ENCODE peak calls at places on chromosomes 7 and 10, in nine cellular contexts. W is psoas muscle; A is CD8-positive, alpha-beta memory T cell; E is astrocyte; G is tibial artery; R is PC-3; S is CD4-positive, CD25-positive, alpha-beta regulatory T cell; B is cardiac muscle cell; K is pancreas. F is an unnamed sample. For H3K27me3, the result is how much of the 10 kb centered on the place peaks cover.

GRCh38 chr7:144842377-144842851 is 6.6 kb upstream of the TPK1 start:
- DNase-seq in W (no peak), E (no peak), B (peak), G (no peak), S (no peak), A (no peak), R (no peak), K (peak), F (no peak)

GRCh38 chr7:130322615-130323014 is 22.0 kb upstream of the CPA5 start:
- DNase-seq in B (no peak), W (no peak), A (no peak), S (no peak), G (no peak), K (no peak), R (peak), E (no peak), F (no peak)

GRCh38 chr10:96642973-96643372 is 56.2 kb upstream of the TM9SF3 start:
- DNase-seq in E (no peak), W (peak), K (peak), A (peak), G (peak), S (no peak), B (peak), R (peak), F (peak)

GRCh38 chr7:142431491-142431890 is 173.6 kb upstream of the PRSS58 start:
- DNase-seq in E (no peak), S (no peak), R (no peak), K (no peak), G (no peak), A (no peak), B (no peak), W (no peak), F (no peak)

GRCh38 chr7:18126274-18126673 is 98.6 kb upstream of the PRPS1L1 start:
- DNase-seq in E (no peak), G (no peak), B (no peak), S (no peak), A (no peak), W (no peak), K (no peak), R (no peak), F (no peak)

GRCh38 chr10:34996843-34997242 is 93.3 kb downstream of the CUL2 start:
- DNase-seq in G (no peak), B (peak), K (peak), R (no peak), E (peak), A (no peak), S (no peak), W (peak), F (no peak)

GRCh38 chr10:16673443-16673842 is 143.8 kb downstream of the RSU1 start:
- DNase-seq in B (no peak), E (no peak), S (no peak), G (no peak), A (no peak), W (no peak), R (no peak), K (no peak), F (no peak)

GRCh38 chr7:129845178-129845971 is 107.4 kb downstream of the UBE2H start:
- DNase-seq in S (no peak), R (peak), A (no peak), E (peak), G (no peak), B (peak), W (no peak), K (no peak), F (no peak)

GRCh38 chr7:55369427-55369826 is 4.3 kb downstream of the LANCL2 start:
- DNase-seq in K (no peak), B (peak), E (peak), S (no peak), A (no peak), W (no peak), R (no peak), G (no peak), F (no peak)

GRCh38 chr7:135744938-135745701 is 3.5 kb downstream of the FAM180A start:
- DNase-seq in S (no peak), A (no peak), B (peak), W (no peak), G (peak), E (peak), R (peak), K (no peak), F (no peak)

GRCh38 chr10:68087338-68088029 is 12.4 kb upstream of the HERC4 start:
- DNase-seq in W (peak), S (no peak), A (no peak), E (no peak), G (no peak), B (no peak), K (no peak), R (peak), F (no peak)

GRCh38 chr10:49309691-49310371 is 10.9 kb downstream of the C10orf71 start:
- DNase-seq in G (peak), W (no peak), B (no peak), E (no peak), K (no peak), R (no peak), S (no peak), A (peak), F (no peak)

GRCh38 chr10:48759113-48759901 is 74.6 kb downstream of the WDFY4 start:
- DNase-seq in K (no peak), E (no peak), A (no peak), R (no peak), S (no peak), W (no peak), G (no peak), B (no peak), F (no peak)

GRCh38 chr7:128197586-128197985 is 43.5 kb upstream of the LEP start:
- DNase-seq in R (no peak), G (no peak), K (no peak), E (no peak), S (no peak), W (no peak), A (no peak), B (no peak), F (no peak)

GRCh38 chr7:20249924-20250323 is 32.7 kb upstream of the MACC1 start:
- DNase-seq in R (peak), G (no peak), K (no peak), B (no peak), W (no peak), A (no peak), E (peak), S (no peak), F (no peak)

GRCh38 chr10:107915277-107915634 is 750.8 kb upstream of the SORCS1 start:
- DNase-seq in S (no peak), E (peak), G (no peak), K (no peak), B (peak), W (no peak), R (peak), A (no peak), F (no peak)

GRCh38 chr10:128013626-128014025 is 106.7 kb downstream of the PTPRE start:
- DNase-seq in G (no peak), B (no peak), W (no peak), K (no peak), S (no peak), R (peak), A (no peak), E (no peak), F (no peak)

GRCh38 chr10:73989594-73990142 is 8.2 kb upstream of the VCL start:
- DNase-seq in B (no peak), S (no peak), R (no peak), W (no peak), G (no peak), K (no peak), A (no peak), E (no peak), F (no peak)

GRCh38 chr7:90919766-90920165 is 323.6 kb downstream of the CDK14 start:
- DNase-seq in W (no peak), R (no peak), A (no peak), E (no peak), K (no peak), S (no peak), B (no peak), G (no peak), F (no peak)

GRCh38 chr7:26156454-26157365 is 4.7 kb downstream of the NFE2L3 start:
- DNase-seq in S (peak), K (no peak), W (no peak), A (peak), G (no peak), R (peak), E (peak), B (peak), F (no peak)

GRCh38 chr7:79453266-79453557 is 255 bp downstream of the MAGI2 start:
- DNase-seq in G (no peak), A (no peak), W (no peak), K (no peak), B (no peak), S (no peak), E (no peak), R (no peak), F (no peak)

GRCh38 chr10:23884671-23885070 is 324.3 kb upstream of the KIAA1217 start:
- DNase-seq in E (no peak), W (no peak), B (no peak), G (no peak), K (peak), R (no peak), A (no peak), S (no peak), F (no peak)

GRCh38 chr10:15744217-15744865 is 24.6 kb upstream of the ITGA8 start:
- DNase-seq in A (no peak), W (no peak), B (peak), K (peak), E (no peak), R (peak), G (no peak), S (no peak), F (peak)

GRCh38 chr10:97667462-97667861 is 19.6 kb downstream of the AVPI1 start:
- DNase-seq in R (no peak), G (no peak), S (no peak), E (no peak), A (no peak), B (no peak), K (no peak), W (no peak), F (no peak)

GRCh38 chr7:115083935-115084334 is 162.0 kb downstream of the MDFIC start:
- DNase-seq in W (no peak), G (no peak), R (no peak), E (no peak), K (no peak), A (no peak), S (no peak), B (no peak), F (no peak)

GRCh38 chr10:61859786-61860185 is 41.7 kb upstream of the ARID5B start:
- DNase-seq in B (no peak), K (no peak), R (peak), W (no peak), G (no peak), S (no peak), E (no peak), A (no peak), F (no peak)

GRCh38 chr10:118106426-118106825 is 59.7 kb upstream of the RAB11FIP2 start:
- DNase-seq in G (no peak), W (no peak), K (peak), R (peak), E (peak), B (peak), S (no peak), A (no peak), F (no peak)

GRCh38 chr10:76433161-76434005 is 1002.0 kb downstream of the LRMDA start:
- DNase-seq in K (peak), S (no peak), R (peak), E (no peak), W (no peak), B (no peak), G (no peak), A (no peak), F (no peak)

GRCh38 chr7:124101173-124101768 is 68.4 kb upstream of the TMEM229A start:
- DNase-seq in S (no peak), B (peak), R (peak), G (no peak), A (no peak), W (no peak), E (no peak), K (no peak), F (no peak)

GRCh38 chr10:93580824-93581223 is 14.4 kb downstream of the FFAR4 start:
- DNase-seq in S (no peak), B (peak), E (peak), W (no peak), R (no peak), A (no peak), G (no peak), K (no peak), F (no peak)

GRCh38 chr10:120685136-120685535 is 166.0 kb upstream of the WDR11 start:
- DNase-seq in K (no peak), G (no peak), R (no peak), W (no peak), B (no peak), S (no peak), A (no peak), E (no peak), F (no peak)

DNA sequence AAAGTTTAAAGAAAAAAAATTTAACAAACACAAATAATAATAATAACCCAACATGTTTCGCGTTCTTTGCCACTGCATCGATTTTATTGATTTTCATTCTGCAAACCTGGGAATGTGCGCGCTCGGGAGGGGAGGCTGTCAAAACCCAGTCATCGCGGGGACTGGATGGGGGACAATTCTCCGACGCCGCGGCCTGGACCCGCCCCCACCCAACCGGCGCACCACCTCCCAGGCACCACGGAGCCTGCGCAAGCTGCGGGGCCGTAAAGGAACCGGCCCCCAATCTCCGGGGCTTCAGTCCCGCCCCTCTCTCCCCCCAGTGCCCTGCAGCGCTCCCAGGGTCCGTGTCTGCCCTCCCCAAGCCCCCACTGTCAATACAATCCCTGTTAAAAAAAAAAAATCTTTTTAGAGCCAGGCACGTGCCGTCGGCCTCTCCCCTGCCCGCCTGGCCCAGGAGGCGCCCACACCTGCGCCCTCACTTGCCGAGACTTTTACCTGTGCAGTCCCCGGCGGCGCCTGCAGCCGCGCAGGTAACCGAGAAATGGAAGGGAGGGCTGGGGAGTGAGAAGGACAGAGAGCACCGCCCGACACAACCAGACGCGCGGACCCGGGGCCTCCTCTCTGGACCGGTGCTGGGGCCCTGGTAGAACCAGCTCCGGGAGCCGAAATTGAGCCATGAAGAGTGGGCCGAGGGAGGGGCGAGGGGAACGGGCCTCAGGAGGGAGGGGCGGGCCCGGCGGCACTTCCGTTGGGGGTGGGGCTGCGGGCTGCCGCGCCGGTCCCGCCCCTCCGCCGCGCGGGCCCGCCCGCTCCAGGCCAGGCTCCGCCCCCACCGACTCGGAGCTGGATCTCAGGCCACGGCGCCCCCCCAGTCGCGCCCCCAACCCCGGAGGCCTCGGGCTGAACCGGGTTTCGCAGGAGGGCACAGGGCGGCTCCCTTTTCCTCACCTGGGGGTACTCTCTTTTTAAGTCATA is 7.6 kb upstream of the ZNF503 start:
- DNase-seq in S (no peak), B (peak), A (no peak), G (peak), K (peak), R (peak), E (no peak), W (peak), F (no peak)
- H3K27me3 ChIP-seq in S (under half), B (half or more), A (under half), G (under half), K (under half), R (half or more), E (half or more), W (half or more), F (half or more)

GRCh38 chr10:30553625-30554442 is 75.7 kb downstream of the LYZL2 start:
- DNase-seq in E (no peak), S (no peak), A (no peak), K (peak), B (peak), W (peak), G (peak), R (peak), F (no peak)
- H3K4me3 ChIP-seq in E (no peak), S (no peak), A (no peak), K (no peak), B (no peak), W (peak), G (peak), R (peak), F (peak)

DNA sequence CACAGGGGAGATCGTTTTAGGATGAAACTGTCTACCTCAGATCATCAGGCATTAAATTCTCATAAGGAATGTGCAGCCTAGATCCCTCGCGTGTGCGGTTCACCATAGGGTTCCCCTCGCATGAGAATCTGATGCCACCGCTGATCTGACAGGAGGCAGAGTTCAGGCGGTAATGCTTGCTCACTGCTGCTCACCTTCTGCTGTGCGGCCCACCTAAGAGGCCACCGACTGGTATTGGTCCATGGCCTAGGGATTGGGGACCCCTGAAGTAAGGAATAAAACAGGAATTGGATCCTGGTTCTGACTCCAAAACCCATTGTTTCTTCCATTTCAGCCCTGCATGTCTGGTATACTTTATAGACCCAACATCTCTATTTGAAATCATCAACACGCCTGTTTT is 4.1 kb downstream of the NOD1 start:
- DNase-seq in G (no peak), A (no peak), S (no peak), W (no peak), K (no peak), R (no peak), E (no peak), B (no peak), F (no peak)
- H3K27ac ChIP-seq in G (peak), A (no peak), S (no peak), W (no peak), K (peak), R (no peak), E (no peak), B (peak), F (no peak)

GRCh38 chr10:101233863-101234262 is 4.6 kb upstream of the LBX1 start:
- DNase-seq in S (no peak), G (no peak), K (no peak), E (no peak), B (no peak), R (no peak), A (no peak), W (no peak), F (no peak)
- H3K27me3 ChIP-seq in S (half or more), G (under half), K (under half), E (half or more), B (half or more), R (half or more), A (half or more), W (under half), F (half or more)

GRCh38 chr10:75392744-75393143 is 8.8 kb downstream of the ZNF503 start:
- DNase-seq in W (no peak), E (no peak), S (no peak), R (no peak), A (no peak), B (no peak), K (no peak), G (no peak), F (no peak)

GRCh38 chr10:75395955-75396860 is 5.4 kb downstream of the ZNF503 start:
- DNase-seq in B (peak), A (no peak), R (peak), K (peak), E (no peak), G (no peak), W (no peak), S (no peak), F (no peak)

GRCh38 chr10:75395171-75395954 is 6.2 kb downstream of the ZNF503 start:
- DNase-seq in G (peak), R (peak), B (peak), A (no peak), S (no peak), E (no peak), K (peak), W (peak), F (no peak)

GRCh38 chr10:75390178-75390577 is 11.4 kb downstream of the ZNF503 start:
- DNase-seq in S (no peak), A (no peak), W (no peak), E (no peak), B (no peak), R (no peak), K (no peak), G (no peak), F (no peak)

GRCh38 chr10:75392271-75392670 is 9.3 kb downstream of the ZNF503 start:
- DNase-seq in G (no peak), W (no peak), B (no peak), R (no peak), E (no peak), K (no peak), S (no peak), A (no peak), F (no peak)
- H3K4me3 ChIP-seq in G (no peak), W (no peak), B (no peak), R (no peak), E (no peak), K (no peak), S (no peak), A (no peak), F (no peak)

GRCh38 chr10:1408656-1409358 is 328.5 kb downstream of the ADARB2 start:
- DNase-seq in A (no peak), E (no peak), G (peak), B (no peak), S (no peak), R (no peak), W (no peak), K (no peak), F (no peak)
- H3K27ac ChIP-seq in A (no peak), E (no peak), G (no peak), B (no peak), S (no peak), R (no peak), W (no peak), K (no peak), F (no peak)

DNA sequence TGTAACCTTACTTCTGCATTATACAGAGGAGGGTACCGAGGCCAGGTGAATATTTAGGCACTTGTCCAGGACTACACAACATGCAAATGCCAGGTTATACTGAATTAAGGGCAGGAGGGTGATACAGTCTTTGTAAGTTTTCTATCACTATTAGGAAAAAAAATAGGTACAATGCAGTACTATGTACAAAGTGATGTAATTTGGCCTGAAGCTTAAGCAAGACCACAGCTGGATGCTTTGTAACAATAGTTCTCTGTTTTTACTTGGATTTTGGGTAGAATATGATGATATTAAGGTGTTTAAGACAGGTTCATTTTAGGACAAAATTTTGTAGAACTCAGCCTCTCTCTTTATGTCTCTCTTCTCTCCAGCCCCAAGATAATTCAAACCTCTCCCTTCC is 2.8 kb upstream of the NXPH1 start:
- DNase-seq in A (no peak), G (no peak), R (no peak), K (no peak), W (no peak), B (no peak), S (no peak), E (no peak), F (no peak)
- H3K27me3 ChIP-seq in A (under half), G (under half), R (under half), K (under half), W (half or more), B (half or more), S (under half), E (under half), F (under half)

GRCh38 chr7:157000047-157000726 is 10.3 kb downstream of the MNX1 start:
- DNase-seq in K (peak), W (no peak), B (no peak), R (no peak), S (no peak), A (no peak), E (no peak), G (peak), F (no peak)

GRCh38 chr7:156999611-157000046 is 10.8 kb downstream of the MNX1 start:
- DNase-seq in R (no peak), B (no peak), E (no peak), W (no peak), A (no peak), S (no peak), G (peak), K (peak), F (no peak)

GRCh38 chr7:157001920-157002818 is 8.3 kb downstream of the MNX1 start:
- DNase-seq in R (no peak), E (no peak), G (peak), W (no peak), B (no peak), S (no peak), A (no peak), K (peak), F (no peak)

GRCh38 chr7:157000741-157001653 is 9.5 kb downstream of the MNX1 start:
- DNase-seq in B (no peak), R (no peak), S (no peak), E (no peak), K (peak), G (peak), A (no peak), W (no peak), F (no peak)

GRCh38 chr7:156998988-156999610 is 11.4 kb downstream of the MNX1 start:
- DNase-seq in S (no peak), G (no peak), A (no peak), E (no peak), K (peak), B (no peak), W (no peak), R (no peak), F (no peak)
- H3K4me3 ChIP-seq in S (peak), G (peak), A (no peak), E (no peak), K (peak), B (peak), W (peak), R (peak), F (no peak)

GRCh38 chr7:121937224-121937623 is 64.3 kb downstream of the PTPRZ1 start:
- DNase-seq in A (no peak), G (no peak), W (no peak), E (no peak), R (no peak), S (no peak), K (no peak), B (no peak), F (no peak)
- H3K27ac ChIP-seq in A (no peak), G (no peak), W (no peak), E (no peak), R (no peak), S (no peak), K (no peak), B (no peak), F (no peak)

F was measured in dorsolateral prefrontal cortex.